ENCODE peak calls at places on chromosomes 7 and 10, in six cellular contexts. C, J, A, N, K and U are unnamed samples.

GRCh38 chr7:128299109-128299514 is 44.6 kb downstream of the RBM28 start:
- DNase-seq in C (no peak), J (no peak), A (peak), N (no peak), K (no peak), U (peak)

GRCh38 chr10:10394933-10395658 is 622.6 kb upstream of the CELF2 start:
- DNase-seq in C (no peak), J (peak), A (no peak), N (peak), K (no peak), U (no peak)

GRCh38 chr7:44117801-44118429 is 5.4 kb downstream of the POLD2 start:
- DNase-seq in C (no peak), J (no peak), A (no peak), N (no peak), K (no peak), U (no peak)

GRCh38 chr10:76301950-76302349 is 870.5 kb downstream of the LRMDA start:
- DNase-seq in C (no peak), J (no peak), A (no peak), N (no peak), K (no peak), U (no peak)

GRCh38 chr7:117800841-117801240 is 72.4 kb downstream of the CTTNBP2 start:
- DNase-seq in C (no peak), J (peak), A (no peak), N (no peak), K (no peak), U (no peak)

GRCh38 chr10:23370106-23370505 is 25.5 kb upstream of the C10orf67 start:
- DNase-seq in C (no peak), J (peak), A (no peak), N (peak), K (no peak), U (no peak)

GRCh38 chr10:3852147-3852904 is 67.3 kb upstream of the KLF6 start:
- DNase-seq in C (no peak), J (peak), A (no peak), N (peak), K (peak), U (peak)

GRCh38 chr10:58666024-58666423 is 153.4 kb downstream of the BICC1 start:
- DNase-seq in C (no peak), J (no peak), A (no peak), N (no peak), K (no peak), U (no peak)

GRCh38 chr10:3433131-3433530 is 260.5 kb upstream of the PITRM1 start:
- DNase-seq in C (no peak), J (no peak), A (no peak), N (no peak), K (no peak), U (no peak)

GRCh38 chr10:125124114-125124486 is 36.3 kb downstream of the CTBP2 start:
- DNase-seq in C (no peak), J (no peak), A (no peak), N (no peak), K (no peak), U (no peak)

GRCh38 chr7:39071116-39071515 is 93.4 kb downstream of the POU6F2 start:
- DNase-seq in C (no peak), J (no peak), A (no peak), N (no peak), K (no peak), U (no peak)

GRCh38 chr10:34866848-34867247 is 51.8 kb upstream of the PARD3 start:
- DNase-seq in C (no peak), J (no peak), A (peak), N (no peak), K (no peak), U (no peak)

GRCh38 chr7:66099551-66100407 is 14.9 kb upstream of the CRCP start:
- DNase-seq in C (peak), J (peak), A (peak), N (peak), K (peak), U (peak)

GRCh38 chr10:100970914-100971811 is 1.9 kb downstream of the SEMA4G start:
- DNase-seq in C (no peak), J (no peak), A (no peak), N (no peak), K (no peak), U (no peak)

GRCh38 chr10:131858583-131859340 is 42.0 kb upstream of the PPP2R2D start:
- DNase-seq in C (no peak), J (no peak), A (peak), N (no peak), K (no peak), U (no peak)

GRCh38 chr7:112007185-112007584 is 199.0 kb downstream of the DOCK4 start:
- DNase-seq in C (no peak), J (no peak), A (no peak), N (no peak), K (no peak), U (no peak)

GRCh38 chr7:2312272-2312929 is 1.8 kb downstream of the SNX8 start:
- DNase-seq in C (no peak), J (no peak), A (no peak), N (no peak), K (no peak), U (no peak)

GRCh38 chr7:33449847-33450246 is 320.5 kb downstream of the BBS9 start:
- DNase-seq in C (no peak), J (no peak), A (no peak), N (no peak), K (no peak), U (no peak)

GRCh38 chr10:48938990-48939536 is 577 bp downstream of the LRRC18 start:
- DNase-seq in C (no peak), J (no peak), A (peak), N (no peak), K (no peak), U (no peak)

GRCh38 chr7:69373171-69374035 is 224.9 kb upstream of the AUTS2 start:
- DNase-seq in C (no peak), J (no peak), A (no peak), N (peak), K (peak), U (no peak)

GRCh38 chr7:155206286-155207020 is 91.2 kb upstream of the INSIG1 start:
- DNase-seq in C (no peak), J (peak), A (no peak), N (peak), K (peak), U (no peak)

GRCh38 chr7:47453093-47454056 is 128.5 kb downstream of the TNS3 start:
- DNase-seq in C (no peak), J (peak), A (no peak), N (peak), K (peak), U (no peak)

GRCh38 chr7:21300692-21301091 is 127.2 kb upstream of the SP4 start:
- DNase-seq in C (no peak), J (no peak), A (no peak), N (no peak), K (peak), U (no peak)

GRCh38 chr7:111483078-111483477 is 79.2 kb downstream of the IMMP2L start:
- DNase-seq in C (no peak), J (no peak), A (no peak), N (no peak), K (no peak), U (no peak)

GRCh38 chr10:78672898-78673297 is 395.9 kb upstream of the ZMIZ1 start:
- DNase-seq in C (no peak), J (peak), A (no peak), N (no peak), K (no peak), U (no peak)

GRCh38 chr10:81297292-81297691 is 577.7 kb upstream of the NRG3 start:
- DNase-seq in C (no peak), J (no peak), A (no peak), N (no peak), K (no peak), U (no peak)

GRCh38 chr7:1679326-1679965 is 9.4 kb downstream of the ELFN1 start:
- DNase-seq in C (no peak), J (no peak), A (no peak), N (no peak), K (no peak), U (no peak)

GRCh38 chr7:95324396-95324795 is at the start of gene PON1:
- DNase-seq in C (no peak), J (no peak), A (peak), N (no peak), K (no peak), U (no peak)

GRCh38 chr7:97011536-97012292 is 6.4 kb downstream of the DLX6 start:
- DNase-seq in C (no peak), J (no peak), A (no peak), N (no peak), K (no peak), U (no peak)
- H4K91ac ChIP-seq in C (no peak), J (no peak), A (no peak), N (no peak), K (no peak), U (no peak)

DNA sequence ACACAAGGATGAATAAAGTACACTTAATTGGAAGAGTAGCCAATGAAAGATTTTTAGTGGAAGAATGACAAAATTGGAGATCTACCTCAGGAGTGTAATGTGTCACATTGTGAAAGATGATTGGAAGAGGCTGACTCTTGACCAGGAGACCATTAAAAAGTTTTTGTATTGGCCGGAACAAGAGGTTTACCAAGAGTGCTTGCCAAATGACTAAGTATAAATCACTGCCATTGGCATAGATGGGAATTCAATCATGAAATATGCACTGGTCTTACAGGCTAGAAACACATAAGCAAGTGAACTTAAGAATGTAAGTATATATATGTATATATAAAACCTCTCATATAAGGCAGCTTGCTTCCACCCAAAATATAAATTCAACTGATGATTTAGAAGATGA is 58.7 kb upstream of the TFEC start:
- DNase-seq in C (no peak), J (no peak), A (no peak), N (no peak), K (no peak), U (no peak)
- H4K91ac ChIP-seq in C (no peak), J (no peak), A (no peak), N (no peak), K (no peak), U (no peak)

DNA sequence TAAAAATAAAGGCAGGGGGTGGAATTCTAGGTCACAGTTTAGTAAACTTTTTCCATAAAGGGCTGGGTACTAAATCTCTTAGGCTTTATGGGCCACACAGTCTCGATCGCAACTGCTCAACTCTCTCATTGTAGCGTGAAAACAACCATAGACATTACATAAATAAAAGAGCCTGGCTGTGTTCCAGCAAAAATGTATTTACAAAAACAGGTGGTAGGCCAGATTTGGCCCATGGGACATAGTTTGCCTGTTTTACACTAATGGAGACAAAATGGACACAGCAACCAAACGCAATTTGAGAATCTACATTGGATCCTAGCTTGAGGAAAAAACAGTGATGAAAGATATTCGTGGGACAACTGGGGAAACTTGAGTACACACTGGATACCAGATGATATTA is 23.2 kb upstream of the MALSU1 start:
- DNase-seq in C (no peak), J (no peak), A (no peak), N (no peak), K (no peak), U (no peak)
- H4K91ac ChIP-seq in C (no peak), J (no peak), A (no peak), N (no peak), K (no peak), U (no peak)

DNA sequence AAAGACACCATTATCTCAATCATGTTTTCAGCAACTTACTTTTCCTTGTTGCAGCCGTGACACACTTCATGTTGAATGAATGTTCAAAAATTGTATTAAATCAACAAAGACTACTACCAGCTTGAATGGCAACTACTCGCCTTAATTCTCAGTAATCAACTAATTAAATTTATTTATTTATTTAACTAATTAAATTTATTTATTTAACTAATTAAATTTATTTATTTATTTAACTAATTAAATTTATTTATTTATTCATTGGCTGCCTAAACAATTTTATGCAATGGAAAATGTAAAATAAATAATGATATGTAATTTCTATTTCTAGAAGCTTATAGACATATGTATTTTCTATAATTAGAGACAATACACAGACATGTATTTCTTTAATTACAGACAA is 435.4 kb downstream of the GPAM start:
- DNase-seq in C (no peak), J (no peak), A (no peak), N (no peak), K (no peak), U (no peak)
- H4K91ac ChIP-seq in C (no peak), J (no peak), A (no peak), N (no peak), K (no peak), U (no peak)

GRCh38 chr10:74206727-74207126 is 55.7 kb downstream of the ADK start:
- DNase-seq in C (no peak), J (no peak), A (no peak), N (no peak), K (no peak), U (no peak)
- H4K91ac ChIP-seq in C (no peak), J (no peak), A (no peak), N (no peak), K (no peak), U (no peak)

DNA sequence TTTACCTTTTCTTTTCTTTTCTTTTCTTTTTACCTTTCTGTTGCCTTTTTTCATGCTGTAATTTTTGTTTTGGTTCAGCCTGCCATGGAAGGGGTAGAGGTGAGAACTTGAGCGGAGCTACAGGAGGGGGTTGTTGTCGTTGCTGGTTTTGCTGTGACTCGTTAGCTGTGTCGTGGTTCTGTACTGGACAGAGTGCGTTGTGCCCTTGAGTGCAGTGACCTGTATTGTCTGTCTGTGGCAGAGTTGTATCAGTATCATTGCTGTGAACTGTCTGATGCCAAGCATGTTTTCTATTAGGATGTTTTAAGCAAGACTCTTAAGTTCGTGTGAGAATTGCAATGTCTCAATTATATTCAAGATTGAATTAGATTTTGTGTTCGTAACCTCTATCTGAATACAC is 67.5 kb downstream of the TRRAP start:
- DNase-seq in C (no peak), J (no peak), A (no peak), N (no peak), K (no peak), U (no peak)
- H4K91ac ChIP-seq in C (no peak), J (no peak), A (no peak), N (no peak), K (no peak), U (no peak)

DNA sequence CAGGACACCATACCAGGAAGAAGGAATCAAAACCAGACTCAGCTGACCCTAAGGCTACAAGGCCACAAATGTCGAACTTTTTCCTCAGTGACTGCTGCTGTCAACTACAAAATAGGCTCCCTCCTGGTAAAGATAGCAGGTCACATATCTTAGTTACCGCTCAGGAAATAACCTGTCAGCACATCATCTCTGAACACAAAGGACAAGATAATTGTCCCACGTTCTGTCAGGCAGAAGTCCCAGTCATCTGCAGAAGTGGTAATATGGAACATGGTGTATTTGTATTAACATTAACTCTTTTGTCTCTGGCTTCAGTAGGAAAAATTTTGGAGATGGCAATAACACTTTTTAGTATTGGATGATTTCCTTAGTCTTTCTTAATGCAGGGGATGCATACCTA is 630.2 kb upstream of the LRRTM3 start:
- DNase-seq in C (no peak), J (no peak), A (no peak), N (no peak), K (no peak), U (no peak)
- H4K91ac ChIP-seq in C (no peak), J (no peak), A (no peak), N (no peak), K (no peak), U (no peak)